ENCODE peak calls at places on chromosomes 2 and 18, in ten cellular contexts. J, X, E, Q, A, O, R, F, Y and C are unnamed samples.
A peak's percentile ranks its signal among the peaks of the same experiment; 100 is the strongest.

GRCh38 chr2:204175552-204176271 is 239.1 kb downstream of the ICOS start:
- DNase-seq in J (no peak), X (no peak), E (no peak), Q (no peak), A (no peak), O (no peak), R (no peak), F (no peak), Y (no peak), C (no peak)

GRCh38 chr2:41911033-41911432 is 136.8 kb upstream of the PKDCC start:
- DNase-seq in J (no peak), X (no peak), E (no peak), Q (no peak), A (no peak), O (no peak), R (no peak), F (no peak), Y (no peak), C (no peak)

GRCh38 chr2:16400127-16400623 is 265.5 kb downstream of the CYRIA start:
- DNase-seq in J (no peak), X (peak; percentile 35), E (peak; percentile 35), Q (no peak), A (no peak), O (no peak), R (no peak), F (no peak), Y (no peak), C (no peak)

GRCh38 chr2:113167115-113167932 is 6.4 kb upstream of the PSD4 start:
- DNase-seq in J (no peak), X (peak; percentile 68), E (no peak), Q (no peak), A (no peak), O (peak; percentile 60), R (no peak), F (peak; percentile 79), Y (no peak), C (no peak)

GRCh38 chr2:112152476-112153178 is 14.4 kb downstream of the FBLN7 start:
- DNase-seq in J (no peak), X (no peak), E (no peak), Q (no peak), A (no peak), O (no peak), R (no peak), F (peak; percentile 11), Y (no peak), C (peak; percentile 45)

GRCh38 chr2:26978061-26978596 is 7.7 kb downstream of the MAPRE3 start:
- DNase-seq in J (peak; percentile 35), X (peak; percentile 47), E (no peak), Q (peak; percentile 77), A (no peak), O (no peak), R (no peak), F (peak; percentile 94), Y (no peak), C (no peak)

GRCh38 chr2:9033385-9034175 is 30.1 kb upstream of the MBOAT2 start:
- DNase-seq in J (no peak), X (no peak), E (peak; percentile 21), Q (no peak), A (no peak), O (peak; percentile 3), R (peak; percentile 13), F (no peak), Y (no peak), C (no peak)

GRCh38 chr2:45889620-45890019 is 238.1 kb downstream of the PRKCE start:
- DNase-seq in J (no peak), X (no peak), E (no peak), Q (no peak), A (no peak), O (peak; percentile 38), R (no peak), F (no peak), Y (peak; percentile 44), C (peak; percentile 47)

GRCh38 chr2:171909261-171909660 is 13.0 kb upstream of the HAT1 start:
- DNase-seq in J (no peak), X (no peak), E (no peak), Q (no peak), A (no peak), O (no peak), R (no peak), F (no peak), Y (no peak), C (no peak)

GRCh38 chr2:169727065-169727464 is 6.6 kb upstream of the KLHL23 start:
- DNase-seq in J (no peak), X (no peak), E (no peak), Q (no peak), A (no peak), O (no peak), R (no peak), F (no peak), Y (no peak), C (no peak)

GRCh38 chr2:117987121-117987520 is 26.7 kb downstream of the CCDC93 start:
- DNase-seq in J (no peak), X (no peak), E (no peak), Q (no peak), A (no peak), O (no peak), R (no peak), F (no peak), Y (no peak), C (no peak)

GRCh38 chr2:205148756-205149155 is 533.5 kb upstream of the NRP2 start:
- DNase-seq in J (no peak), X (no peak), E (peak; percentile 5), Q (no peak), A (no peak), O (no peak), R (no peak), F (no peak), Y (no peak), C (peak; percentile 15)

DNA sequence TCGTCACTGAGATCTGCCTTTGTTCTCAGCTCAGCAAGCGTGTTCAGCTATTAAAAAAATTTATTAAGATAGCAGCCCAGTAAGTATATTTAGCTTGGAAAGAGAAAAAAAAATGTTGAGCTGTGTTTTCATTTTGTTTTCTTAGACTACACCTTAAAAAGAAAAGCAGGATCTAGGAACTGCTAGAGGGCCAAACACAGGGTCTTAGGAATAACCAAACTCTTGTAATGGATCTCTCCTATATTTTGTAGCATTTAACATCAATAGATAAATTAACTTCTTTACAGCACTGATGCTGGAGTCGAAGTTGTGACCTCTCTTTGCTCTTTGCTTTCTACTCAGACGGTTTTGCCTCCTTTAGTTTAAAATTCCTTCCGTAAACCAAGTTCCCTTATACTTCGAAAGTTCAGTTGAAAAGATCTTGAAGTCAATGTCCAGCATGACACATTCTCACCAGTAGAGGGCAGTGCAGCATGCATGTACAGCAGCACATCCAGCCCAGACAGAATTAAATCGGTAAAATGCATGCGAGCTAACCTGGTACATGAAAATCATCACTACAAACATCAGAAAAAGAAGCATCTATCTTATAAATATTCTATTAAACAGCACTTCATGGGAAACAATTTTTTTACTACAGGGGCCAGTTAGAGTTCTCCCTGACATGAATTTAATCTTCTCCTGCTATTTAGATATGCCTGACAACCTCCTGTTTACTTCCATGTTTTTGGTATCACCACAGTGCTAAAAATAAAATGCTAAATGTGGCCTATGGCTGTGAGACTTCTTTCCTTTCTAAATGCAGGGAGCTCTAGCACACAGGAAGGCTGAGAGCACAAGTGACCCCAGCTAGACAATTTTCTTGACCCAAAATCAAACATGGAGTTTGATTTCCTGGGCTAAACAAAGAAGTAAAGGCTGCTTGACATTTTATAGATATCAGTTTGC is 48.2 kb upstream of the MAP3K20 start:
- DNase-seq in J (peak; percentile 87), X (peak; percentile 81), E (peak; percentile 86), Q (peak; percentile 84), A (peak; percentile 85), O (peak; percentile 90), R (peak; percentile 89), F (peak; percentile 89), Y (peak; percentile 74), C (peak; percentile 93)
- TF ChIP-seq CTCF in J (peak; percentile 73), X (peak; percentile 89), E (peak; percentile 95), Q (peak; percentile 94), A (peak; percentile 98), O (peak; percentile 87), R (peak; percentile 82), F (no peak), Y (peak; percentile 83), C (peak; percentile 97)

GRCh38 chr18:52343731-52344340 is 3.8 kb downstream of the DCC start:
- DNase-seq in J (no peak), X (no peak), E (no peak), Q (no peak), A (no peak), O (no peak), R (no peak), F (no peak), Y (no peak), C (no peak)

GRCh38 chr18:52341617-52342381 is 1.8 kb downstream of the DCC start:
- DNase-seq in J (no peak), X (no peak), E (peak; percentile 62), Q (no peak), A (peak; percentile 34), O (no peak), R (peak; percentile 41), F (no peak), Y (no peak), C (no peak)

GRCh38 chr18:52340466-52341378 is 725 bp downstream of the DCC start:
- DNase-seq in J (no peak), X (no peak), E (peak; percentile 18), Q (no peak), A (no peak), O (no peak), R (peak; percentile 23), F (no peak), Y (no peak), C (no peak)

GRCh38 chr18:52345428-52345827 is 5.4 kb downstream of the DCC start:
- DNase-seq in J (no peak), X (no peak), E (no peak), Q (no peak), A (no peak), O (no peak), R (no peak), F (no peak), Y (no peak), C (no peak)

DNA sequence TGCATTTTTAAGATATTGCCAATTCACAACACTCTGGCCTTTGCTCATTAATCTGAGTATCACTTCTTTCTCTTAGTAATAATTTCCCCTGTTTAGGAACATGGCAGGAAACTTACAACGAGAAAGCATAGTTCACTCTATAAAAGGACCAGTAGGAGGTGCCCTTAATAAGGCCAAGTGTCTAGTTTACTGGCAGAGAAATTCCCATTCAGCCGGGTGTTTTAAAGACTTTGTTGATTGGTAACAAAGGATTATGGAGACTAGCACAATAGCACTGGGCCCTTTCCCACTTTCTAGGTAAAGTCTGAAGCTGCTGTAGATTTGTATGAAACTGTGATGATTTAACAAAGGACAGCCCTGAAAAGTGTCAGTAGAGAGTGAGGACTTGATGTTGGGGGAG is 3.1 kb downstream of the DCC start:
- DNase-seq in J (no peak), X (no peak), E (no peak), Q (no peak), A (no peak), O (no peak), R (peak; percentile 32), F (no peak), Y (no peak), C (no peak)
- TF ChIP-seq CTCF in J (no peak), X (no peak), E (peak; percentile 31), Q (no peak), A (no peak), O (no peak), R (peak; percentile 38), F (no peak), Y (no peak), C (no peak)

GRCh38 chr2:52821631-52822030 is 946.0 kb upstream of the CHAC2 start:
- DNase-seq in J (no peak), X (no peak), E (no peak), Q (no peak), A (no peak), O (no peak), R (no peak), F (peak; percentile 35), Y (no peak), C (no peak)
- TF ChIP-seq CTCF in J (no peak), X (no peak), E (no peak), Q (no peak), A (no peak), O (no peak), R (peak; percentile 24), F (no peak), Y (no peak), C (no peak)

GRCh38 chr2:229921892-229922448 is at the start of gene TRIP12:
- DNase-seq in J (peak; percentile 97), X (peak; percentile 92), E (peak; percentile 92), Q (peak; percentile 92), A (peak; percentile 91), O (peak; percentile 92), R (peak; percentile 99), F (peak; percentile 92), Y (peak; percentile 92), C (peak; percentile 95)
- TF ChIP-seq CTCF in J (no peak), X (no peak), E (no peak), Q (no peak), A (no peak), O (no peak), R (no peak), F (no peak), Y (no peak), C (no peak)